ENCODE peak calls at places on chromosome 18, in nine cellular contexts. I is transverse colon; H is PC-9; W is mammary epithelial cell; R is left ventricle myocardium inferior; C is CD8-positive, alpha-beta T cell; B is lower lobe of right lung; A is heart left ventricle; P is thoracic aorta. D is an unnamed sample. For H3K4me1, the result is how much of the 10 kb centered on the place peaks cover.

GRCh38 chr18:36595046-36595817 is 233.6 kb downstream of the TPGS2 start:
- DNase-seq in I (peak), H (no peak), W (no peak), R (no peak), C (no peak), B (no peak), A (no peak), P (no peak), D (no peak)

GRCh38 chr18:21110667-21111350 is 804 bp downstream of the ROCK1 start:
- DNase-seq in I (peak), H (no peak), W (peak), R (peak), C (peak), B (peak), A (peak), P (no peak), D (peak)

GRCh38 chr18:75376004-75376403 is 51.5 kb downstream of the SMIM21 start:
- DNase-seq in I (no peak), H (no peak), W (no peak), R (no peak), C (no peak), B (no peak), A (no peak), P (no peak), D (no peak)

GRCh38 chr18:8609711-8610441 is 639 bp downstream of the RAB12 start:
- DNase-seq in I (peak), H (no peak), W (no peak), R (peak), C (peak), B (peak), A (no peak), P (no peak), D (peak)

GRCh38 chr18:46755315-46756171 is 1.3 kb downstream of the ST8SIA5 start:
- DNase-seq in I (no peak), H (peak), W (no peak), R (no peak), C (no peak), B (no peak), A (no peak), P (no peak), D (no peak)

GRCh38 chr18:11029021-11029420 is 120.3 kb downstream of the PIEZO2 start:
- DNase-seq in I (no peak), H (no peak), W (no peak), R (no peak), C (no peak), B (no peak), A (no peak), P (no peak), D (no peak)

GRCh38 chr18:8952796-8953760 is 149.4 kb upstream of the NDUFV2 start:
- DNase-seq in I (no peak), H (peak), W (peak), R (no peak), C (no peak), B (no peak), A (no peak), P (no peak), D (no peak)

GRCh38 chr18:2848145-2848878 is 1.5 kb downstream of the EMILIN2 start:
- DNase-seq in I (no peak), H (no peak), W (no peak), R (no peak), C (no peak), B (no peak), A (no peak), P (no peak), D (no peak)

GRCh38 chr18:54148678-54149077 is 75.8 kb downstream of the MBD2 start:
- DNase-seq in I (no peak), H (no peak), W (no peak), R (no peak), C (no peak), B (no peak), A (no peak), P (no peak), D (no peak)

GRCh38 chr18:61643884-61644647 is 248.7 kb downstream of the RNF152 start:
- DNase-seq in I (no peak), H (no peak), W (no peak), R (no peak), C (no peak), B (no peak), A (no peak), P (no peak), D (no peak)

GRCh38 chr18:28485918-28486317 is 309.0 kb upstream of the CDH2 start:
- DNase-seq in I (no peak), H (no peak), W (no peak), R (no peak), C (no peak), B (no peak), A (no peak), P (no peak), D (no peak)

GRCh38 chr18:69974365-69974764 is 26.7 kb upstream of the CD226 start:
- DNase-seq in I (no peak), H (no peak), W (peak), R (no peak), C (no peak), B (no peak), A (no peak), P (no peak), D (no peak)

GRCh38 chr18:2186967-2187366 is 384.3 kb downstream of the METTL4 start:
- DNase-seq in I (no peak), H (no peak), W (no peak), R (no peak), C (no peak), B (no peak), A (no peak), P (no peak), D (no peak)

GRCh38 chr18:31684279-31685096 is at the start of gene B4GALT6:
- DNase-seq in I (peak), H (no peak), W (peak), R (no peak), C (no peak), B (peak), A (no peak), P (no peak), D (peak)

GRCh38 chr18:23539298-23539697 is 36.0 kb downstream of the RMC1 start:
- DNase-seq in I (no peak), H (no peak), W (no peak), R (no peak), C (no peak), B (no peak), A (no peak), P (no peak), D (no peak)

GRCh38 chr18:78242796-78243195 is 736.8 kb upstream of the SALL3 start:
- DNase-seq in I (no peak), H (no peak), W (no peak), R (peak), C (no peak), B (no peak), A (peak), P (no peak), D (no peak)

GRCh38 chr18:8801263-8801901 is 96.0 kb downstream of the MTCL1 start:
- DNase-seq in I (no peak), H (peak), W (no peak), R (no peak), C (no peak), B (no peak), A (no peak), P (no peak), D (no peak)

GRCh38 chr18:12750076-12750707 is 47.4 kb downstream of the PSMG2 start:
- DNase-seq in I (peak), H (no peak), W (peak), R (no peak), C (no peak), B (no peak), A (no peak), P (no peak), D (no peak)

GRCh38 chr18:9902832-9903231 is 11.0 kb upstream of the VAPA start:
- DNase-seq in I (no peak), H (no peak), W (no peak), R (peak), C (no peak), B (no peak), A (peak), P (no peak), D (peak)

GRCh38 chr18:46705521-46705920 is 48.5 kb upstream of the LOXHD1 start:
- DNase-seq in I (no peak), H (no peak), W (no peak), R (no peak), C (no peak), B (no peak), A (no peak), P (no peak), D (no peak)

GRCh38 chr18:67041334-67041733 is 437.4 kb upstream of the CDH19 start:
- DNase-seq in I (no peak), H (no peak), W (no peak), R (no peak), C (no peak), B (no peak), A (no peak), P (no peak), D (no peak)

GRCh38 chr18:8468911-8469310 is 140.3 kb upstream of the RAB12 start:
- DNase-seq in I (no peak), H (no peak), W (no peak), R (peak), C (no peak), B (no peak), A (peak), P (no peak), D (no peak)

GRCh38 chr18:21327101-21327500 is 85.1 kb downstream of the GREB1L start:
- DNase-seq in I (no peak), H (no peak), W (peak), R (no peak), C (no peak), B (no peak), A (no peak), P (no peak), D (no peak)

GRCh38 chr18:45127395-45127794 is 446.7 kb downstream of the SETBP1 start:
- DNase-seq in I (no peak), H (no peak), W (no peak), R (no peak), C (no peak), B (no peak), A (no peak), P (no peak), D (no peak)

DNA sequence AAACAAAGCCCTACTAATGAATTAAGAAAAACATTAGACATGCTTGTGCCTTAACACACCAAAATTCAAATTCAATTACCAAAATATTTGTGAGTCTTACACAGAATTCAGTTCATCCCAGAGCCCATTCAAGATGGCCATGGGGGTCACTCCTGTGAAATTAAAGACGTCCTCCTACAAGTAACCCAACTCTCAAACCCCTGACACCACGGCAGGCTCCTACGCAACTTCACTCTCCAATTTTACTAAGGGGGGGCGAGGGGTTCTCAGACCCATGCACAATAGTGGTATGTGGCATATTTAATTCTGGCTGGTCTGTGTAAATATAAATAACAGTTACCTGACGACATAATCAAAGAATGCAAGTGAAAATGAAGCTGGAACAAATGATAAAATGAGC is 5.0 kb downstream of the ZNF516 start:
- DNase-seq in I (no peak), H (no peak), W (no peak), R (no peak), C (no peak), B (no peak), A (no peak), P (no peak), D (no peak)
- H3K4me1 ChIP-seq in I (under half), H (under half), W (under half), R (half or more), C (under half), B (under half), A (half or more), P (under half), D (under half)

GRCh38 chr18:55838322-55838721 is 250.3 kb upstream of the TCF4 start:
- DNase-seq in I (no peak), H (no peak), W (no peak), R (no peak), C (no peak), B (no peak), A (no peak), P (no peak), D (no peak)
- H3K4me3 ChIP-seq in I (no peak), H (no peak), W (no peak), R (no peak), C (no peak), B (no peak), A (no peak), P (no peak), D (no peak)

GRCh38 chr18:25351773-25352628 is at the start of gene ZNF521:
- DNase-seq in I (peak), H (no peak), W (peak), R (peak), C (peak), B (peak), A (peak), P (peak), D (peak)
- H3K27ac ChIP-seq in I (peak), H (no peak), W (no peak), R (peak), C (no peak), B (peak), A (peak), P (peak), D (peak)

DNA sequence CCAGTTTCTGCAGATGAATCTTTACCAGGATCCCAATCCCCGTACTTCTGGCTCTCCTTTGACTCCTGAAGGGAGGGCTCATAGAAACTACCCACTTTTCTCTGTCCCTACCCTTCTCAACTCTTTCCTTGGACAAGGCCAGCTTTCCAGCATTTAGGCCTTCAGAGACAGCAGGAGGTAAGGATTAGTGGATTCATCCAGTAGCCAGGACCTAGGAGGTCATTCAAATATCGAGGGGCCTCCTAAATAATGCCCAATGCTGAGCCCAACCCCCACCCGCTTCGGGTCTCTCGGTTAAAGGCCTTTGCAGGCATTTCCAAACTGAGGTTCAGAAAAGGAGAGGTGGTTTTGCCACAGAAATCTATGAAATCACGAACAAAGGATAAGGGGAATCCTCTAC is 4.7 kb upstream of the ZNF532 start:
- DNase-seq in I (no peak), H (no peak), W (no peak), R (no peak), C (no peak), B (no peak), A (no peak), P (no peak), D (no peak)
- H3K4me1 ChIP-seq in I (under half), H (under half), W (under half), R (half or more), C (under half), B (under half), A (half or more), P (half or more), D (half or more)

GRCh38 chr18:79642626-79643025 is 37.0 kb upstream of the CTDP1 start:
- DNase-seq in I (no peak), H (no peak), W (peak), R (no peak), C (no peak), B (no peak), A (no peak), P (no peak), D (no peak)

GRCh38 chr18:79644666-79645057 is 34.9 kb upstream of the CTDP1 start:
- DNase-seq in I (no peak), H (no peak), W (no peak), R (no peak), C (no peak), B (no peak), A (no peak), P (no peak), D (no peak)

GRCh38 chr18:79645291-79645983 is 34.2 kb upstream of the CTDP1 start:
- DNase-seq in I (no peak), H (no peak), W (no peak), R (no peak), C (no peak), B (no peak), A (no peak), P (no peak), D (no peak)

GRCh38 chr18:79643049-79643765 is 36.4 kb upstream of the CTDP1 start:
- DNase-seq in I (no peak), H (no peak), W (no peak), R (no peak), C (peak), B (peak), A (no peak), P (no peak), D (no peak)

GRCh38 chr18:79644006-79644665 is 35.5 kb upstream of the CTDP1 start:
- DNase-seq in I (peak), H (peak), W (peak), R (peak), C (peak), B (peak), A (peak), P (no peak), D (peak)
- H3K4me3 ChIP-seq in I (no peak), H (no peak), W (no peak), R (no peak), C (no peak), B (no peak), A (no peak), P (no peak), D (no peak)

GRCh38 chr18:48408727-48409590 is at the start of gene ZBTB7C:
- DNase-seq in I (peak), H (no peak), W (peak), R (peak), C (no peak), B (peak), A (peak), P (no peak), D (peak)
- H3K27ac ChIP-seq in I (peak), H (no peak), W (peak), R (peak), C (no peak), B (peak), A (peak), P (peak), D (peak)

DNA sequence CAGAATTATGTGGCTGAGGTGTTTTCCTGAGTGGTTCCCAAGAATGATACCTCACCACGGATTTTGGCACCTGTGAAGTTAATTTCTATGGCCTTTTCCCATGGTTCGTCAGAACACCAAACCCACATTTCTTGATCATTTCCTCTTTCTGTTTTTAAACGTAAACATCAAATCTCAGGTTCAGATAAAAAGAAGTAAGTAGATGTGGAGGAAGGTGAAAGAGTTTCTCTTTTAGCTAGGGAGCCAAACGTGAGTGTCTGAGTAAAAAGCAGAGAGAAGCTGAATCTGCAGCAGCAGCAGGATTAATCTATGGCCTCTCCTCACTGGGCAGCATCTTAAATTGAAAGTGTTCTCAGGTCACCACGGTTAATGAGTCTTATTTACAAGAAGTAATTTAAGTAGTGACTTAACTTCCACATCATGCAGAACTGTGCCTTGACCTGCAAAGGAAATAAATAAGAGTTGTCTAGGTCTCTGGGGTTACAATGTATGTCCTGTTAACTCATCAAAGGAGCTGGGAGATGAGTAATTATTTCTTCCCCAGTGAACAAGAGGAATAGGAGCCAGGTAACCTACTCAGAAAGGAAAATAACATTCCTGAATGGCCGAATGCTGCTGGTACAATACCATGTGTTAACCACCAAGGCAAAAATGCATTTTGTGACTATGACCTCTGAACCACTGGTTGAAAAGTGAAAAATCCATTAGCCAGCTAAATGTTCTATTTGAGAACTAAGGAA is 139.6 kb upstream of the NETO1 start:
- DNase-seq in I (no peak), H (no peak), W (peak), R (no peak), C (no peak), B (no peak), A (no peak), P (no peak), D (no peak)
- H3K4me1 ChIP-seq in I (under half), H (under half), W (under half), R (under half), C (under half), B (under half), A (under half), P (under half), D (under half)

GRCh38 chr18:80149667-80150066 is 40.6 kb downstream of the ADNP2 start:
- DNase-seq in I (no peak), H (no peak), W (no peak), R (no peak), C (no peak), B (no peak), A (no peak), P (no peak), D (no peak)

GRCh38 chr18:80147418-80148315 is 38.6 kb downstream of the ADNP2 start:
- DNase-seq in I (peak), H (no peak), W (peak), R (peak), C (peak), B (peak), A (peak), P (peak), D (peak)

GRCh38 chr18:80148316-80149199 is 39.5 kb downstream of the ADNP2 start:
- DNase-seq in I (no peak), H (no peak), W (peak), R (no peak), C (no peak), B (peak), A (no peak), P (no peak), D (no peak)

GRCh38 chr18:80145191-80145799 is 36.2 kb downstream of the ADNP2 start:
- DNase-seq in I (peak), H (no peak), W (no peak), R (no peak), C (no peak), B (no peak), A (no peak), P (no peak), D (no peak)

DNA sequence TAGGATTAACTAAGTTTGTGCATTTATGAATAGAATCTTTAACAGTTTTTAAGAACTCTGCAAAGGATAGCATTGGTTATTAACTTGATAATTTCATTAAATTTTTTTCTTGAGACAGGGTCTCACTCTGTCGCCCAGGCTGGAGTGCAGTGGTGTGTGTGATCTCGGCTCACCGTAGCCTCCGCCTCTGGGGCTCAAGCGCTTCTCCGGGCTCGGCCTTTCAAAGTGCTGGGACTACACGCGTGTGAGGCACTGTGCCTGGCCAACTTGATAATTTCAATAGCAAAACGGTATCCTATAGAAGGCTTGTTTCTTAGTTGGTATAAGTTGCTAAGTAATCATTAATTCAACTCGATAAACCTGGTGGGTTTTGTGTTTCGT is 38.0 kb downstream of the ADNP2 start:
- DNase-seq in I (no peak), H (no peak), W (no peak), R (no peak), C (no peak), B (no peak), A (no peak), P (no peak), D (no peak)
- H3K4me3 ChIP-seq in I (peak), H (no peak), W (peak), R (peak), C (peak), B (peak), A (peak), P (peak), D (peak)